ENCODE peak calls at places on chromosome 6, in four cellular contexts. O is neural crest cell, M is NCI-H748 treated with DMSO at 0.1 percent for 48 hours, U is heart right ventricle. H is an unnamed sample.

GRCh38 chr6:5172057-5172683 is 87.0 kb downstream of the PPP1R3G start:
- DNase-seq in M (no peak), U (no peak), O (no peak), H (no peak)

GRCh38 chr6:136415351-136416005 is 125.8 kb upstream of the BCLAF1 start:
- DNase-seq in U (no peak), M (no peak), O (no peak), H (no peak)

GRCh38 chr6:38554700-38555413 is 84.9 kb downstream of the BTBD9 start:
- DNase-seq in O (no peak), U (no peak), M (no peak), H (no peak)

GRCh38 chr6:112911949-112912348 is 564.8 kb downstream of the RFPL4B start:
- DNase-seq in M (no peak), O (no peak), U (peak), H (no peak)

GRCh38 chr6:45479834-45480696 is 102.3 kb upstream of the SUPT3H start:
- DNase-seq in U (no peak), O (no peak), M (no peak), H (no peak)

GRCh38 chr6:16333580-16333979 is 95.2 kb downstream of the GMPR start:
- DNase-seq in M (no peak), O (no peak), U (no peak), H (no peak)

GRCh38 chr6:32167761-32168262 is 3.4 kb downstream of the EGFL8 start:
- DNase-seq in U (no peak), M (no peak), O (no peak), H (no peak)

GRCh38 chr6:168370310-168370991 is 50.9 kb upstream of the DACT2 start:
- DNase-seq in U (peak), M (peak), O (peak), H (peak)

GRCh38 chr6:32519117-32519909 is 10.8 kb downstream of the HLA-DRB5 start:
- DNase-seq in M (no peak), U (no peak), O (no peak), H (no peak)

GRCh38 chr6:19332806-19333460 is 504.2 kb upstream of the ID4 start:
- DNase-seq in U (no peak), M (no peak), O (no peak), H (no peak)

GRCh38 chr6:158053377-158054313 is 72.0 kb downstream of the SYNJ2 start:
- DNase-seq in M (no peak), O (no peak), U (no peak), H (no peak)

GRCh38 chr6:67889682-67889995 is 745.4 kb upstream of the ADGRB3 start:
- DNase-seq in U (no peak), M (no peak), O (no peak), H (no peak)

GRCh38 chr6:42142118-42142835 is at the start of gene C6orf132:
- DNase-seq in M (peak), O (peak), U (no peak), H (no peak)

GRCh38 chr6:82348130-82348529 is 15.5 kb upstream of the TPBG start:
- DNase-seq in U (no peak), O (no peak), M (no peak), H (no peak)

GRCh38 chr6:4129446-4129845 is 5.9 kb downstream of the ECI2 start:
- DNase-seq in U (no peak), O (no peak), M (no peak), H (no peak)

H was measured in head of caudate nucleus.